ENCODE peak calls at places on chromosomes 11 and 22, in ten cellular contexts. One of them, this sample, is unnamed.

GRCh38 chr11:77065878-77066228 is 918 bp upstream of the CAPN5 start:
- DNase-seq in fibroblast of mammary gland: peak; percentile 73
- DNase-seq in coronary artery: peak; percentile 75
- DNase-seq in retinal pigment epithelial cell: no peak
- DNase-seq in neural crest cell: no peak
- DNase-seq in GM23338: peak; percentile 42
- DNase-seq in ovary: peak; percentile 76
- DNase-seq in IMR-90: peak; percentile 59
- DNase-seq in Peyer's patch: peak; percentile 64
- DNase-seq in right atrium auricular region: peak; percentile 83
- DNase-seq in this sample: peak; percentile 30

GRCh38 chr22:17057959-17058814 is 26.6 kb upstream of the IL17RA start:
- DNase-seq in fibroblast of mammary gland: peak; percentile 77
- DNase-seq in coronary artery: no peak
- DNase-seq in retinal pigment epithelial cell: peak; percentile 35
- DNase-seq in neural crest cell: peak; percentile 73
- DNase-seq in GM23338: peak; percentile 81
- DNase-seq in ovary: peak; percentile 68
- DNase-seq in IMR-90: peak; percentile 73
- DNase-seq in Peyer's patch: no peak
- DNase-seq in right atrium auricular region: no peak
- DNase-seq in this sample: peak; percentile 60

GRCh38 chr11:2813141-2813908 is 72.2 kb downstream of the CDKN1C start:
- DNase-seq in fibroblast of mammary gland: peak; percentile 6
- DNase-seq in coronary artery: no peak
- DNase-seq in retinal pigment epithelial cell: no peak
- DNase-seq in neural crest cell: no peak
- DNase-seq in GM23338: no peak
- DNase-seq in ovary: no peak
- DNase-seq in IMR-90: peak; percentile 90
- DNase-seq in Peyer's patch: no peak
- DNase-seq in right atrium auricular region: no peak
- DNase-seq in this sample: no peak

GRCh38 chr11:80083561-80083960 is 642.7 kb upstream of the TENM4 start:
- DNase-seq in fibroblast of mammary gland: no peak
- DNase-seq in coronary artery: no peak
- DNase-seq in retinal pigment epithelial cell: no peak
- DNase-seq in neural crest cell: no peak
- DNase-seq in GM23338: peak; percentile 7
- DNase-seq in ovary: no peak
- DNase-seq in IMR-90: no peak
- DNase-seq in Peyer's patch: no peak
- DNase-seq in right atrium auricular region: no peak
- DNase-seq in this sample: peak; percentile 87

GRCh38 chr22:33921576-33922181 is 1.4 kb upstream of the LARGE1 start:
- DNase-seq in fibroblast of mammary gland: peak; percentile 47
- DNase-seq in coronary artery: peak; percentile 79
- DNase-seq in retinal pigment epithelial cell: no peak
- DNase-seq in neural crest cell: peak; percentile 78
- DNase-seq in GM23338: peak; percentile 93
- DNase-seq in ovary: peak; percentile 78
- DNase-seq in IMR-90: peak; percentile 60
- DNase-seq in Peyer's patch: peak; percentile 73
- DNase-seq in right atrium auricular region: peak; percentile 71
- DNase-seq in this sample: peak; percentile 32

GRCh38 chr11:34619062-34619516 is 1.8 kb upstream of the EHF start:
- DNase-seq in fibroblast of mammary gland: no peak
- DNase-seq in coronary artery: no peak
- DNase-seq in retinal pigment epithelial cell: no peak
- DNase-seq in neural crest cell: no peak
- DNase-seq in GM23338: no peak
- DNase-seq in ovary: no peak
- DNase-seq in IMR-90: no peak
- DNase-seq in Peyer's patch: no peak
- DNase-seq in right atrium auricular region: no peak
- DNase-seq in this sample: no peak

GRCh38 chr11:77525455-77526091 is 51.7 kb upstream of the PAK1 start:
- DNase-seq in fibroblast of mammary gland: peak; percentile 21
- DNase-seq in coronary artery: no peak
- DNase-seq in retinal pigment epithelial cell: no peak
- DNase-seq in neural crest cell: no peak
- DNase-seq in GM23338: no peak
- DNase-seq in ovary: no peak
- DNase-seq in IMR-90: peak; percentile 10
- DNase-seq in Peyer's patch: no peak
- DNase-seq in right atrium auricular region: no peak
- DNase-seq in this sample: no peak

GRCh38 chr11:66877585-66877984 is 20.7 kb downstream of the LRFN4 start:
- DNase-seq in fibroblast of mammary gland: no peak
- DNase-seq in coronary artery: no peak
- DNase-seq in retinal pigment epithelial cell: no peak
- DNase-seq in neural crest cell: no peak
- DNase-seq in GM23338: no peak
- DNase-seq in ovary: no peak
- DNase-seq in IMR-90: peak; percentile 75
- DNase-seq in Peyer's patch: no peak
- DNase-seq in right atrium auricular region: no peak
- DNase-seq in this sample: peak; percentile 67

GRCh38 chr11:3217751-3218482 is 696 bp downstream of the MRGPRG start:
- DNase-seq in fibroblast of mammary gland: no peak
- DNase-seq in coronary artery: no peak
- DNase-seq in retinal pigment epithelial cell: no peak
- DNase-seq in neural crest cell: no peak
- DNase-seq in GM23338: no peak
- DNase-seq in ovary: peak; percentile 10
- DNase-seq in IMR-90: no peak
- DNase-seq in Peyer's patch: peak; percentile 38
- DNase-seq in right atrium auricular region: no peak
- DNase-seq in this sample: no peak

GRCh38 chr11:103623933-103624332 is 412.5 kb upstream of the DDI1 start:
- DNase-seq in fibroblast of mammary gland: no peak
- DNase-seq in coronary artery: no peak
- DNase-seq in retinal pigment epithelial cell: no peak
- DNase-seq in neural crest cell: no peak
- DNase-seq in GM23338: no peak
- DNase-seq in ovary: no peak
- DNase-seq in IMR-90: no peak
- DNase-seq in Peyer's patch: no peak
- DNase-seq in right atrium auricular region: no peak
- DNase-seq in this sample: no peak

GRCh38 chr11:58647141-58647699 is 24.8 kb downstream of the CNTF start:
- DNase-seq in fibroblast of mammary gland: no peak
- DNase-seq in coronary artery: no peak
- DNase-seq in retinal pigment epithelial cell: no peak
- DNase-seq in neural crest cell: no peak
- DNase-seq in GM23338: no peak
- DNase-seq in ovary: no peak
- DNase-seq in IMR-90: no peak
- DNase-seq in Peyer's patch: no peak
- DNase-seq in right atrium auricular region: no peak
- DNase-seq in this sample: no peak

GRCh38 chr11:71247551-71248250 is 4.7 kb downstream of the SHANK2 start:
- DNase-seq in fibroblast of mammary gland: no peak
- DNase-seq in coronary artery: peak; percentile 45
- DNase-seq in retinal pigment epithelial cell: no peak
- DNase-seq in neural crest cell: no peak
- DNase-seq in GM23338: peak; percentile 87
- DNase-seq in ovary: no peak
- DNase-seq in IMR-90: no peak
- DNase-seq in Peyer's patch: no peak
- DNase-seq in right atrium auricular region: no peak
- DNase-seq in this sample: no peak

GRCh38 chr11:65116370-65117205 is 913 bp downstream of the ZNHIT2 start:
- DNase-seq in fibroblast of mammary gland: peak; percentile 70
- DNase-seq in coronary artery: no peak
- DNase-seq in retinal pigment epithelial cell: no peak
- DNase-seq in neural crest cell: no peak
- DNase-seq in GM23338: peak; percentile 67
- DNase-seq in ovary: no peak
- DNase-seq in IMR-90: peak; percentile 72
- DNase-seq in Peyer's patch: peak; percentile 65
- DNase-seq in right atrium auricular region: no peak
- DNase-seq in this sample: peak; percentile 75

GRCh38 chr11:1882265-1883238 is 9.1 kb downstream of the PRR33 start:
- DNase-seq in fibroblast of mammary gland: peak; percentile 66
- DNase-seq in coronary artery: peak; percentile 85
- DNase-seq in retinal pigment epithelial cell: no peak
- DNase-seq in neural crest cell: peak; percentile 86
- DNase-seq in GM23338: peak; percentile 90
- DNase-seq in ovary: peak; percentile 83
- DNase-seq in IMR-90: peak; percentile 41
- DNase-seq in Peyer's patch: peak; percentile 88
- DNase-seq in right atrium auricular region: no peak
- DNase-seq in this sample: peak; percentile 35

GRCh38 chr11:73563539-73564200 is 34.2 kb downstream of the FAM168A start:
- DNase-seq in fibroblast of mammary gland: no peak
- DNase-seq in coronary artery: no peak
- DNase-seq in retinal pigment epithelial cell: no peak
- DNase-seq in neural crest cell: no peak
- DNase-seq in GM23338: no peak
- DNase-seq in ovary: no peak
- DNase-seq in IMR-90: no peak
- DNase-seq in Peyer's patch: no peak
- DNase-seq in right atrium auricular region: no peak
- DNase-seq in this sample: no peak

GRCh38 chr22:48979482-48979881 is 848.2 kb downstream of the BRD1 start:
- DNase-seq in fibroblast of mammary gland: peak; percentile 0
- DNase-seq in coronary artery: no peak
- DNase-seq in retinal pigment epithelial cell: no peak
- DNase-seq in neural crest cell: no peak
- DNase-seq in GM23338: no peak
- DNase-seq in ovary: no peak
- DNase-seq in IMR-90: no peak
- DNase-seq in Peyer's patch: no peak
- DNase-seq in right atrium auricular region: no peak
- DNase-seq in this sample: no peak

GRCh38 chr11:65102142-65103095 is 6.4 kb downstream of the VPS51 start:
- DNase-seq in fibroblast of mammary gland: no peak
- DNase-seq in coronary artery: no peak
- DNase-seq in retinal pigment epithelial cell: no peak
- DNase-seq in neural crest cell: no peak
- DNase-seq in GM23338: no peak
- DNase-seq in ovary: no peak
- DNase-seq in IMR-90: peak; percentile 52
- DNase-seq in Peyer's patch: no peak
- DNase-seq in right atrium auricular region: no peak
- DNase-seq in this sample: no peak

GRCh38 chr22:38285015-38285414 is 12.2 kb upstream of the TMEM184B start:
- DNase-seq in fibroblast of mammary gland: no peak
- DNase-seq in coronary artery: no peak
- DNase-seq in retinal pigment epithelial cell: no peak
- DNase-seq in neural crest cell: no peak
- DNase-seq in GM23338: no peak
- DNase-seq in ovary: no peak
- DNase-seq in IMR-90: no peak
- DNase-seq in Peyer's patch: no peak
- DNase-seq in right atrium auricular region: no peak
- DNase-seq in this sample: no peak
- TF ChIP-seq CTCF in fibroblast of mammary gland: no peak
- TF ChIP-seq CTCF in coronary artery: no peak
- TF ChIP-seq CTCF in retinal pigment epithelial cell: no peak
- TF ChIP-seq CTCF in neural crest cell: no peak
- TF ChIP-seq CTCF in GM23338: no peak
- TF ChIP-seq CTCF in ovary: no peak
- TF ChIP-seq CTCF in IMR-90: no peak
- TF ChIP-seq CTCF in Peyer's patch: no peak
- TF ChIP-seq CTCF in right atrium auricular region: no peak
- TF ChIP-seq CTCF in this sample: no peak

GRCh38 chr22:22460635-22461034 is 47.9 kb downstream of the ZNF280B start:
- DNase-seq in fibroblast of mammary gland: peak; percentile 25
- DNase-seq in coronary artery: no peak
- DNase-seq in retinal pigment epithelial cell: no peak
- DNase-seq in neural crest cell: no peak
- DNase-seq in GM23338: peak; percentile 47
- DNase-seq in ovary: no peak
- DNase-seq in IMR-90: no peak
- DNase-seq in Peyer's patch: no peak
- DNase-seq in right atrium auricular region: no peak
- DNase-seq in this sample: no peak
- TF ChIP-seq CTCF in fibroblast of mammary gland: peak; percentile 43
- TF ChIP-seq CTCF in coronary artery: no peak
- TF ChIP-seq CTCF in retinal pigment epithelial cell: peak; percentile 38
- TF ChIP-seq CTCF in neural crest cell: peak; percentile 53
- TF ChIP-seq CTCF in GM23338: peak; percentile 62
- TF ChIP-seq CTCF in ovary: no peak
- TF ChIP-seq CTCF in IMR-90: peak; percentile 38
- TF ChIP-seq CTCF in Peyer's patch: peak; percentile 27
- TF ChIP-seq CTCF in right atrium auricular region: no peak
- TF ChIP-seq CTCF in this sample: peak; percentile 8

GRCh38 chr11:20243974-20244373 is 83.7 kb upstream of the DBX1 start:
- DNase-seq in fibroblast of mammary gland: peak; percentile 1
- DNase-seq in coronary artery: no peak
- DNase-seq in retinal pigment epithelial cell: no peak
- DNase-seq in neural crest cell: no peak
- DNase-seq in GM23338: no peak
- DNase-seq in ovary: no peak
- DNase-seq in IMR-90: no peak
- DNase-seq in Peyer's patch: no peak
- DNase-seq in right atrium auricular region: no peak
- DNase-seq in this sample: no peak
- TF ChIP-seq CTCF in fibroblast of mammary gland: peak; percentile 40
- TF ChIP-seq CTCF in coronary artery: no peak
- TF ChIP-seq CTCF in retinal pigment epithelial cell: peak; percentile 50
- TF ChIP-seq CTCF in neural crest cell: peak; percentile 55
- TF ChIP-seq CTCF in GM23338: peak; percentile 76
- TF ChIP-seq CTCF in ovary: no peak
- TF ChIP-seq CTCF in IMR-90: no peak
- TF ChIP-seq CTCF in Peyer's patch: no peak
- TF ChIP-seq CTCF in right atrium auricular region: peak; percentile 12
- TF ChIP-seq CTCF in this sample: peak; percentile 17

GRCh38 chr11:63686912-63687311 is 5.6 kb downstream of the RTN3 start:
- DNase-seq in fibroblast of mammary gland: no peak
- DNase-seq in coronary artery: no peak
- DNase-seq in retinal pigment epithelial cell: no peak
- DNase-seq in neural crest cell: no peak
- DNase-seq in GM23338: no peak
- DNase-seq in ovary: no peak
- DNase-seq in IMR-90: no peak
- DNase-seq in Peyer's patch: no peak
- DNase-seq in right atrium auricular region: no peak
- DNase-seq in this sample: no peak

GRCh38 chr11:63681208-63682044 is at the start of gene RTN3:
- DNase-seq in fibroblast of mammary gland: peak; percentile 97
- DNase-seq in coronary artery: peak; percentile 99
- DNase-seq in retinal pigment epithelial cell: peak; percentile 89
- DNase-seq in neural crest cell: peak; percentile 97
- DNase-seq in GM23338: peak; percentile 98
- DNase-seq in ovary: peak; percentile 96
- DNase-seq in IMR-90: peak; percentile 98
- DNase-seq in Peyer's patch: peak; percentile 99
- DNase-seq in right atrium auricular region: peak; percentile 97
- DNase-seq in this sample: peak; percentile 96

GRCh38 chr11:63680842-63681207 is 475 bp upstream of the RTN3 start:
- DNase-seq in fibroblast of mammary gland: peak; percentile 44
- DNase-seq in coronary artery: no peak
- DNase-seq in retinal pigment epithelial cell: no peak
- DNase-seq in neural crest cell: peak; percentile 2
- DNase-seq in GM23338: peak; percentile 37
- DNase-seq in ovary: peak; percentile 44
- DNase-seq in IMR-90: no peak
- DNase-seq in Peyer's patch: no peak
- DNase-seq in right atrium auricular region: peak; percentile 57
- DNase-seq in this sample: peak; percentile 44

GRCh38 chr11:63683133-63683991 is 2.1 kb downstream of the RTN3 start:
- DNase-seq in fibroblast of mammary gland: peak; percentile 43
- DNase-seq in coronary artery: no peak
- DNase-seq in retinal pigment epithelial cell: no peak
- DNase-seq in neural crest cell: no peak
- DNase-seq in GM23338: no peak
- DNase-seq in ovary: no peak
- DNase-seq in IMR-90: peak; percentile 53
- DNase-seq in Peyer's patch: no peak
- DNase-seq in right atrium auricular region: no peak
- DNase-seq in this sample: no peak

GRCh38 chr11:63682045-63682915 is 980 bp downstream of the RTN3 start:
- DNase-seq in fibroblast of mammary gland: peak; percentile 16
- DNase-seq in coronary artery: no peak
- DNase-seq in retinal pigment epithelial cell: no peak
- DNase-seq in neural crest cell: peak; percentile 11
- DNase-seq in GM23338: peak; percentile 66
- DNase-seq in ovary: peak; percentile 42
- DNase-seq in IMR-90: no peak
- DNase-seq in Peyer's patch: no peak
- DNase-seq in right atrium auricular region: no peak
- DNase-seq in this sample: no peak
- TF ChIP-seq CTCF in fibroblast of mammary gland: no peak
- TF ChIP-seq CTCF in coronary artery: no peak
- TF ChIP-seq CTCF in retinal pigment epithelial cell: no peak
- TF ChIP-seq CTCF in neural crest cell: peak; percentile 55
- TF ChIP-seq CTCF in GM23338: peak; percentile 36
- TF ChIP-seq CTCF in ovary: no peak
- TF ChIP-seq CTCF in IMR-90: no peak
- TF ChIP-seq CTCF in Peyer's patch: peak; percentile 51
- TF ChIP-seq CTCF in right atrium auricular region: no peak
- TF ChIP-seq CTCF in this sample: no peak